ENCODE peak calls at places on chromosomes 4 and X, in four cellular contexts. T is stomach, D is OCI-LY7, M is left ventricle myocardium inferior. H is an unnamed sample.

GRCh38 chr4:2954358-2955185 is 8.6 kb downstream of the NOP14 start:
- DNase-seq in T (no peak), D (peak), M (no peak), H (no peak)

GRCh38 chr4:141045848-141046247 is 87.4 kb downstream of the RNF150 start:
- DNase-seq in T (no peak), D (no peak), M (no peak), H (no peak)

GRCh38 chrX:57977992-57978391 is 67.7 kb upstream of the ZXDA start:
- DNase-seq in T (no peak), D (peak), M (no peak), H (no peak)

GRCh38 chr4:1201851-1202525 is 29.6 kb upstream of the SPON2 start:
- DNase-seq in T (peak), D (peak), M (no peak), H (peak)

GRCh38 chr4:19402666-19403065 is 849.0 kb upstream of the SLIT2 start:
- DNase-seq in T (no peak), D (no peak), M (no peak), H (no peak)

GRCh38 chr4:42995343-42995944 is 102.9 kb downstream of the GRXCR1 start:
- DNase-seq in T (no peak), D (peak), M (no peak), H (no peak)

GRCh38 chr4:2891294-2891693 is 47.6 kb downstream of the ADD1 start:
- DNase-seq in T (no peak), D (no peak), M (no peak), H (peak)

GRCh38 chr4:121375262-121375661 is 5.6 kb downstream of the QRFPR start:
- DNase-seq in T (no peak), D (no peak), M (no peak), H (no peak)

GRCh38 chrX:55007633-55008032 is 7.5 kb downstream of the APEX2 start:
- DNase-seq in T (peak), D (no peak), M (no peak), H (peak)

GRCh38 chr4:65559270-65559669 is 111.0 kb downstream of the EPHA5 start:
- DNase-seq in T (no peak), D (no peak), M (no peak), H (no peak)

GRCh38 chr4:8877780-8878040 is 6.1 kb upstream of the HMX1 start:
- DNase-seq in T (no peak), D (no peak), M (no peak), H (no peak)

GRCh38 chrX:78513996-78514745 is 145.0 kb downstream of the RTL3 start:
- DNase-seq in T (no peak), D (no peak), M (no peak), H (no peak)
- H3K4me3 ChIP-seq in T (no peak), D (no peak), M (no peak), H (no peak)

GRCh38 chrX:39818071-39818470 is 279.7 kb downstream of the BCOR start:
- DNase-seq in T (no peak), D (no peak), M (no peak), H (no peak)
- TF ChIP-seq CTCF in T (no peak), D (no peak), M (no peak), H (no peak)

GRCh38 chrX:139178980-139179379 is 351.6 kb upstream of the F9 start:
- DNase-seq in T (no peak), D (no peak), M (no peak), H (no peak)

GRCh38 chrX:139179592-139179991 is 350.9 kb upstream of the F9 start:
- DNase-seq in T (no peak), D (no peak), M (no peak), H (no peak)
- H3K4me3 ChIP-seq in T (no peak), D (no peak), M (no peak), H (no peak)

GRCh38 chr4:6332669-6333050 is 63.0 kb downstream of the WFS1 start:
- DNase-seq in T (no peak), D (no peak), M (no peak), H (no peak)

GRCh38 chr4:6335040-6335590 is 65.5 kb downstream of the WFS1 start:
- DNase-seq in T (no peak), D (no peak), M (no peak), H (no peak)

GRCh38 chr4:6333301-6334202 is 63.9 kb downstream of the WFS1 start:
- DNase-seq in T (no peak), D (peak), M (no peak), H (no peak)

GRCh38 chr4:6336166-6336565 is 66.5 kb downstream of the WFS1 start:
- DNase-seq in T (no peak), D (no peak), M (no peak), H (no peak)

GRCh38 chr4:6334203-6334887 is 64.7 kb downstream of the WFS1 start:
- DNase-seq in T (no peak), D (no peak), M (no peak), H (no peak)
- TF ChIP-seq CTCF in T (no peak), D (peak), M (no peak), H (no peak)

GRCh38 chrX:1249101-1249887 is 19.3 kb upstream of the CSF2RA start:
- DNase-seq in T (peak), D (peak), M (peak), H (no peak)
- H3K4me3 ChIP-seq in T (peak), D (peak), M (peak), H (no peak)

GRCh38 chr4:39441593-39441992 is 17.1 kb downstream of the RPL9 start:
- DNase-seq in T (no peak), D (no peak), M (no peak), H (no peak)

GRCh38 chr4:39433878-39434492 is 24.7 kb downstream of the RPL9 start:
- DNase-seq in T (no peak), D (no peak), M (no peak), H (no peak)

GRCh38 chr4:39435875-39436563 is 22.7 kb downstream of the RPL9 start:
- DNase-seq in T (no peak), D (no peak), M (no peak), H (no peak)
- TF ChIP-seq CTCF in T (no peak), D (peak), M (no peak), H (peak)

GRCh38 chr4:37928421-37928820 is 31.8 kb upstream of the PTTG2 start:
- DNase-seq in T (no peak), D (no peak), M (no peak), H (no peak)
- H3K4me3 ChIP-seq in T (no peak), D (no peak), M (no peak), H (no peak)

GRCh38 chr4:97576955-97577354 is 566.3 kb downstream of the STPG2 start:
- DNase-seq in T (no peak), D (no peak), M (no peak), H (no peak)
- TF ChIP-seq CTCF in T (no peak), D (no peak), M (no peak), H (no peak)

DNA sequence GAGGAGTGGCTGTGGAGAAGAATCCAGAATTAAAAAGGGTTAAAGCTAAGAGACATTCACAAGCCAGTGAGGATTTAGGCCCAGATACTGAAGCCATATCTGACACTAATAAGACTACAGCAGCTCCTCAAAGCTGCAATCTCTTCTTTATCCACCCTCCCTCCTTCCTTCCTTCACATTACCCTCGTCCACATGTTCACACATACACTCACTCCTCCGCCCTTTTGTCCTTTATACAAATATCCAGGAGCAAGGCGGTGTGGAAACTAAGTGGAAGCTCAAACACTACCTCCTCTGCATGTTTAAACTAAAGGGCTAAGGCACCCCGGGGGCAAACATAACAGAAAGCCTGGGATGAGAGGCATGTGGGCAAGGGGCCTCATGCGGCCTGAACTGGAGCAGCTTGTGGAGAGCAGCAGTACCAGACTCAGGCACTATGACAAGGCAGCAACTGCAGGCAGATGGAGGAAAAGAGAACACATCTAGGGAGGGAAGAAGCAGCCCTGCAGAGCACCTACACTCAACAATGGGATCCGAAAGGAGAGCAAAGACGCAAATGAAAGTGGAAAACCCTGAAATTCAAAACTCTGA is 9.4 kb downstream of the MAB21L2 start:
- DNase-seq in T (no peak), D (no peak), M (no peak), H (no peak)
- H3K4me3 ChIP-seq in T (no peak), D (no peak), M (no peak), H (no peak)